ENCODE peak calls at places on chromosomes 6 and 20, in eight cellular contexts. One of them, this sample, is unnamed.

GRCh38 chr20:62511915-62512610 is 36.3 kb upstream of the GATA5 start:
- DNase-seq in GM13976: no peak
- DNase-seq in AG09309: no peak
- DNase-seq in fibroblast of mammary gland: no peak
- DNase-seq in foreskin keratinocyte: no peak
- DNase-seq in A549: no peak
- DNase-seq in hepatocyte: no peak
- DNase-seq in brain microvascular endothelial cell: no peak
- DNase-seq in this sample: no peak

GRCh38 chr6:25404693-25405169 is 125.6 kb downstream of the CARMIL1 start:
- DNase-seq in GM13976: peak
- DNase-seq in AG09309: no peak
- DNase-seq in fibroblast of mammary gland: no peak
- DNase-seq in foreskin keratinocyte: peak
- DNase-seq in A549: no peak
- DNase-seq in hepatocyte: no peak
- DNase-seq in brain microvascular endothelial cell: no peak
- DNase-seq in this sample: peak

GRCh38 chr20:37741055-37741454 is 47.2 kb downstream of the CTNNBL1 start:
- DNase-seq in GM13976: no peak
- DNase-seq in AG09309: no peak
- DNase-seq in fibroblast of mammary gland: peak
- DNase-seq in foreskin keratinocyte: peak
- DNase-seq in A549: peak
- DNase-seq in hepatocyte: no peak
- DNase-seq in brain microvascular endothelial cell: peak
- DNase-seq in this sample: no peak

GRCh38 chr20:10603971-10604864 is 69.6 kb downstream of the JAG1 start:
- DNase-seq in GM13976: no peak
- DNase-seq in AG09309: peak
- DNase-seq in fibroblast of mammary gland: peak
- DNase-seq in foreskin keratinocyte: peak
- DNase-seq in A549: peak
- DNase-seq in hepatocyte: peak
- DNase-seq in brain microvascular endothelial cell: peak
- DNase-seq in this sample: no peak

GRCh38 chr6:154488276-154488627 is 22.2 kb downstream of the CNKSR3 start:
- DNase-seq in GM13976: no peak
- DNase-seq in AG09309: no peak
- DNase-seq in fibroblast of mammary gland: peak
- DNase-seq in foreskin keratinocyte: no peak
- DNase-seq in A549: no peak
- DNase-seq in hepatocyte: no peak
- DNase-seq in brain microvascular endothelial cell: no peak
- DNase-seq in this sample: no peak

GRCh38 chr6:157732007-157732406 is 91.0 kb upstream of the SNX9 start:
- DNase-seq in GM13976: no peak
- DNase-seq in AG09309: no peak
- DNase-seq in fibroblast of mammary gland: no peak
- DNase-seq in foreskin keratinocyte: no peak
- DNase-seq in A549: no peak
- DNase-seq in hepatocyte: no peak
- DNase-seq in brain microvascular endothelial cell: no peak
- DNase-seq in this sample: no peak

GRCh38 chr6:4624726-4625125 is 151.5 kb upstream of the CDYL start:
- DNase-seq in GM13976: no peak
- DNase-seq in AG09309: no peak
- DNase-seq in fibroblast of mammary gland: no peak
- DNase-seq in foreskin keratinocyte: no peak
- DNase-seq in A549: no peak
- DNase-seq in hepatocyte: no peak
- DNase-seq in brain microvascular endothelial cell: no peak
- DNase-seq in this sample: no peak

GRCh38 chr20:49896204-49896603 is 19.1 kb downstream of the SPATA2 start:
- DNase-seq in GM13976: no peak
- DNase-seq in AG09309: no peak
- DNase-seq in fibroblast of mammary gland: no peak
- DNase-seq in foreskin keratinocyte: no peak
- DNase-seq in A549: no peak
- DNase-seq in hepatocyte: no peak
- DNase-seq in brain microvascular endothelial cell: no peak
- DNase-seq in this sample: no peak

GRCh38 chr20:8388146-8388545 is 256.1 kb downstream of the PLCB1 start:
- DNase-seq in GM13976: no peak
- DNase-seq in AG09309: peak
- DNase-seq in fibroblast of mammary gland: peak
- DNase-seq in foreskin keratinocyte: peak
- DNase-seq in A549: no peak
- DNase-seq in hepatocyte: no peak
- DNase-seq in brain microvascular endothelial cell: no peak
- DNase-seq in this sample: no peak

GRCh38 chr6:109867009-109867969 is 110.8 kb upstream of the GPR6 start:
- DNase-seq in GM13976: no peak
- DNase-seq in AG09309: no peak
- DNase-seq in fibroblast of mammary gland: peak
- DNase-seq in foreskin keratinocyte: peak
- DNase-seq in A549: no peak
- DNase-seq in hepatocyte: peak
- DNase-seq in brain microvascular endothelial cell: no peak
- DNase-seq in this sample: no peak

GRCh38 chr6:155645328-155645727 is 189.7 kb upstream of the NOX3 start:
- DNase-seq in GM13976: no peak
- DNase-seq in AG09309: no peak
- DNase-seq in fibroblast of mammary gland: peak
- DNase-seq in foreskin keratinocyte: peak
- DNase-seq in A549: no peak
- DNase-seq in hepatocyte: no peak
- DNase-seq in brain microvascular endothelial cell: peak
- DNase-seq in this sample: no peak

GRCh38 chr6:14734416-14735340 is 511.2 kb upstream of the JARID2 start:
- DNase-seq in GM13976: peak
- DNase-seq in AG09309: peak
- DNase-seq in fibroblast of mammary gland: peak
- DNase-seq in foreskin keratinocyte: peak
- DNase-seq in A549: peak
- DNase-seq in hepatocyte: no peak
- DNase-seq in brain microvascular endothelial cell: peak
- DNase-seq in this sample: peak

GRCh38 chr6:76779068-76779467 is 684.2 kb downstream of the HTR1B start:
- DNase-seq in GM13976: no peak
- DNase-seq in AG09309: no peak
- DNase-seq in fibroblast of mammary gland: no peak
- DNase-seq in foreskin keratinocyte: no peak
- DNase-seq in A549: no peak
- DNase-seq in hepatocyte: no peak
- DNase-seq in brain microvascular endothelial cell: no peak
- DNase-seq in this sample: no peak

GRCh38 chr20:34829191-34829590 is 3.7 kb upstream of the NCOA6 start:
- DNase-seq in GM13976: no peak
- DNase-seq in AG09309: no peak
- DNase-seq in fibroblast of mammary gland: no peak
- DNase-seq in foreskin keratinocyte: no peak
- DNase-seq in A549: peak
- DNase-seq in hepatocyte: no peak
- DNase-seq in brain microvascular endothelial cell: no peak
- DNase-seq in this sample: no peak

GRCh38 chr20:34834459-34834893 is 9.0 kb upstream of the NCOA6 start:
- DNase-seq in GM13976: peak
- DNase-seq in AG09309: no peak
- DNase-seq in fibroblast of mammary gland: peak
- DNase-seq in foreskin keratinocyte: peak
- DNase-seq in A549: peak
- DNase-seq in hepatocyte: peak
- DNase-seq in brain microvascular endothelial cell: no peak
- DNase-seq in this sample: peak
- TF ChIP-seq CTCF in GM13976: peak
- TF ChIP-seq CTCF in AG09309: peak
- TF ChIP-seq CTCF in fibroblast of mammary gland: peak
- TF ChIP-seq CTCF in foreskin keratinocyte: peak
- TF ChIP-seq CTCF in A549: peak
- TF ChIP-seq CTCF in hepatocyte: peak
- TF ChIP-seq CTCF in brain microvascular endothelial cell: peak
- TF ChIP-seq CTCF in this sample: no peak

DNA sequence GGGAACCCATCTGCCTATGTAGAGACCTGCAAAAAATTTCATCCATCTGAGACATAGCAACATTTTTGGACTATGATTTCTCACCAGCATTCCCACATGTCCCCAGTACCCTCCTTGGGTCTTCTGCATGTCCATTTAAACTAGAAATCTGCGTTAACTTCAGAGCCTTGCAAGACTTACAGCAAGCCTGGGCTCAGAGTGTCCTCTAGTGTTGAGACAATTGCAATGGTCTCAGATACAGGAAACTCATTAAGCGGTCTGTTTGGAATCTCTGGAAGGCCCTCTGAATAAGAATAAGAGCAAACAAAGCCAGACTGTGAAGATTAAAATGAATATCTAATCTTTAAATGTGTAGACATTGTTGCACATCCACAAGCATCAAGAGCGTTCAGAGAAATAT is 20.5 kb upstream of the PI3 start:
- DNase-seq in GM13976: no peak
- DNase-seq in AG09309: no peak
- DNase-seq in fibroblast of mammary gland: no peak
- DNase-seq in foreskin keratinocyte: no peak
- DNase-seq in A549: peak
- DNase-seq in hepatocyte: no peak
- DNase-seq in brain microvascular endothelial cell: no peak
- DNase-seq in this sample: no peak
- TF ChIP-seq CTCF in GM13976: no peak
- TF ChIP-seq CTCF in AG09309: peak
- TF ChIP-seq CTCF in fibroblast of mammary gland: no peak
- TF ChIP-seq CTCF in foreskin keratinocyte: peak
- TF ChIP-seq CTCF in A549: no peak
- TF ChIP-seq CTCF in hepatocyte: no peak
- TF ChIP-seq CTCF in brain microvascular endothelial cell: peak
- TF ChIP-seq CTCF in this sample: no peak

DNA sequence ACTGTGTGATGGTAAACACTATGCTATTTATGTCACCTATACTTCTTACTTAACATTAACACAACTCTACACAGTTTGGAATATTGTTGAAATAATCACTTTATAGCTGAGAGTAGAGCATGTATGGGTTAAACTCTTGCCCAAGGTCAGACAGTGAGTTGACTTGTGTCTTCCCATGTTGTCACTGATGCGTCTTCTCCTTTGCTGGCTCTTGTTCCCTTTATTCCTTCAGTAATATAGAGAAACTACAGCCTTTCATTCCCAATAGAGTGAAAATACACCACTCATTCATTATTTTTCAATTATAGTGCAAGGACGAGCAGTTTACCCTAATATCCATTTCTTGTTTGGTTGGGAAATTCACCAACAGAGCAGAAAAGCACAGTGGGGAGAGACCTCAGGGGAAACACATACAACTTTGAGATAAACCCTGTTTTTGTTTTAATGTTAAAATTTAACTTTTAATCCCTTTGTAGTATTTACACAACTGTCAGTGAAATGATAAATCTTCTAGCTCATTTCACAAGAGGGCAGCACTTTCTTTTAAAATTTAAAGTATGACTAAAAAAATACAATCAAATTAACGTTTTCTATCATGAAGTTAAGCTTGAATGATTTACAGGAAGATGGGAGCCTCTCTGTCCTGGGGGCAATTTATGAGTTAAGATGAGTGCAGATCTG is 363.0 kb downstream of the UTRN start:
- DNase-seq in GM13976: no peak
- DNase-seq in AG09309: no peak
- DNase-seq in fibroblast of mammary gland: no peak
- DNase-seq in foreskin keratinocyte: no peak
- DNase-seq in A549: no peak
- DNase-seq in hepatocyte: no peak
- DNase-seq in brain microvascular endothelial cell: no peak
- DNase-seq in this sample: no peak
- TF ChIP-seq CTCF in GM13976: no peak
- TF ChIP-seq CTCF in AG09309: no peak
- TF ChIP-seq CTCF in fibroblast of mammary gland: no peak
- TF ChIP-seq CTCF in foreskin keratinocyte: peak
- TF ChIP-seq CTCF in A549: peak
- TF ChIP-seq CTCF in hepatocyte: peak
- TF ChIP-seq CTCF in brain microvascular endothelial cell: peak
- TF ChIP-seq CTCF in this sample: no peak

DNA sequence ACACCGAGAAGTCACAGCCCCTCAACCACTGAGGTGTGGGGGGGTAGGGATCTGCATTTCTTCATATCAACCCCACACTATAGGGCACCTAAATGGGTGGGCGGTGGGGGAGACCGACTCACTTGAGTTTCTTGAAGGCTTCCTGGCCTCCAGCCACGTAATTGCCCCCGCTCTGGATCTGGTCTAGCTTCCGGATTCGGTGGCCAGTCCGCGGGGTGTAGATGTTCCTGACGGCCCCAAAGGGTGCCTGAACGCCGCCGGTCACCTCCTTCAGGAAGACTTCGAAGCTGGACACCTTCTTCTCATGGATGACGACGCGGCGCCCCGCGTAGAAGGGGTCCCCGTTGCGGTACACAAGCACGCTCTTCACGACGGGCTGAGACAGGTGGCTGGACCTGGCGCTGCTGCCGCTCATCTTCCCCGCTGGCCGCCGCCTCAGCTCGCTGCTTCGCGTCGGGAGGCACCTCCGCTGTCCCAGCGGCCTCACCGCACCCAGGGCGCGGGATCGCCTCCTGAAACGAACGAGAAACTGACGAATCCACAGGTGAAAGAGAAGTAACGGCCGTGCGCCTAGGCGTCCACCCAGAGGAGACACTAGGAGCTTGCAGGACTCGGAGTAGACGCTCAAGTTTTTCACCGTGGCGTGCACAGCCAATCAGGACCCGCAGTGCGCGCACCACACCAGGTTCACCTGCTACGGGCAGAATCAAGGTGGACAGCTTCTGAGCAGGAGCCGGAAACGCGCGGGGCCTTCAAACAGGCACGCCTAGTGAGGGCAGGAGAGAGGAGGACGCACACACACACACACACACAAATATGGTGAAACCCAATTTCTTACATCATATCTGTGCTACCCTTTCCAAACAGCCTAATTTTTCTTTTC is at the start of gene DCDC2:
- DNase-seq in GM13976: peak
- DNase-seq in AG09309: no peak
- DNase-seq in fibroblast of mammary gland: peak
- DNase-seq in foreskin keratinocyte: peak
- DNase-seq in A549: peak
- DNase-seq in hepatocyte: no peak
- DNase-seq in brain microvascular endothelial cell: no peak
- DNase-seq in this sample: peak
- TF ChIP-seq CTCF in GM13976: no peak
- TF ChIP-seq CTCF in AG09309: no peak
- TF ChIP-seq CTCF in fibroblast of mammary gland: no peak
- TF ChIP-seq CTCF in foreskin keratinocyte: no peak
- TF ChIP-seq CTCF in A549: peak
- TF ChIP-seq CTCF in hepatocyte: no peak
- TF ChIP-seq CTCF in brain microvascular endothelial cell: no peak
- TF ChIP-seq CTCF in this sample: no peak

This sample was measured in GM20000.